ENCODE peak calls at places on chromosomes 6 and 20, in seven cellular contexts. O, Z, J, I, F, K and G are unnamed samples.

GRCh38 chr20:2295886-2296544 is at the start of gene TGM3:
- DNase-seq in O (no peak), Z (no peak), I (no peak), J (no peak), F (no peak), K (no peak), G (no peak)

GRCh38 chr20:25047766-25048165 is 10.2 kb downstream of the ACSS1 start:
- DNase-seq in J (no peak), Z (peak; percentile 54), K (no peak), I (peak; percentile 50), O (no peak), F (no peak), G (peak; percentile 72)

GRCh38 chr20:22285555-22285954 is 298.8 kb downstream of the FOXA2 start:
- DNase-seq in J (no peak), I (no peak), K (no peak), Z (no peak), O (no peak), F (no peak), G (no peak)

GRCh38 chr6:107692351-107692750 is 131.8 kb downstream of the SCML4 start:
- DNase-seq in I (no peak), Z (no peak), F (no peak), J (no peak), K (no peak), O (no peak), G (no peak)

GRCh38 chr6:11197175-11197535 is 35.3 kb downstream of the NEDD9 start:
- DNase-seq in F (no peak), J (no peak), I (no peak), Z (no peak), K (no peak), O (peak; percentile 66), G (no peak)

GRCh38 chr20:29298271-29298590 is 1959.2 kb upstream of the DEFB115 start:
- DNase-seq in J (no peak), O (no peak), I (no peak), K (no peak), F (no peak), Z (no peak), G (no peak)

GRCh38 chr6:42402184-42402583 is 49.5 kb downstream of the TRERF1 start:
- DNase-seq in I (no peak), O (no peak), J (no peak), Z (no peak), K (no peak), F (no peak), G (no peak)

GRCh38 chr6:82570083-82570482 is 206.5 kb downstream of the TPBG start:
- DNase-seq in Z (no peak), F (no peak), O (no peak), K (no peak), I (no peak), J (no peak), G (no peak)

GRCh38 chr20:34475979-34476736 is 40.1 kb upstream of the DYNLRB1 start:
- DNase-seq in Z (no peak), O (no peak), F (peak; percentile 32), I (peak; percentile 78), J (peak; percentile 51), K (no peak), G (peak; percentile 87)

GRCh38 chr6:89375427-89375868 is 22.9 kb upstream of the UBE2J1 start:
- DNase-seq in O (no peak), I (peak; percentile 86), K (peak; percentile 23), Z (no peak), F (peak; percentile 68), J (no peak), G (peak; percentile 91)

GRCh38 chr6:56386717-56387116 is 139.3 kb upstream of the COL21A1 start:
- DNase-seq in J (no peak), K (no peak), F (no peak), I (no peak), Z (no peak), O (no peak), G (no peak)

GRCh38 chr6:138499303-138499991 is at the start of gene NHSL1:
- DNase-seq in J (no peak), Z (no peak), F (peak; percentile 71), O (no peak), I (no peak), K (no peak), G (no peak)

GRCh38 chr6:81769834-81770233 is 17.4 kb upstream of the TENT5A start:
- DNase-seq in Z (no peak), F (no peak), K (no peak), I (no peak), J (no peak), O (no peak), G (no peak)

GRCh38 chr20:2671977-2672376 is 8.0 kb upstream of the IDH3B start:
- DNase-seq in I (no peak), F (no peak), O (no peak), J (no peak), Z (peak; percentile 17), K (no peak), G (peak; percentile 9)

GRCh38 chr6:154580397-154581135 is 70.1 kb upstream of the CNKSR3 start:
- DNase-seq in I (no peak), O (no peak), Z (no peak), K (no peak), J (no peak), F (no peak), G (no peak)